ENCODE peak calls at places on chromosomes 3 and 15, in four cellular contexts. One of them, this sample, is unnamed.

GRCh38 chr3:73520931-73521461 is 103.7 kb downstream of the PDZRN3 start:
- DNase-seq in heart left ventricle: peak; percentile 29
- DNase-seq in PC-3: no peak
- DNase-seq in colonic mucosa: peak; percentile 64
- DNase-seq in this sample: no peak

GRCh38 chr15:51114437-51115119 is 19.9 kb upstream of the TNFAIP8L3 start:
- DNase-seq in heart left ventricle: no peak
- DNase-seq in PC-3: no peak
- DNase-seq in colonic mucosa: no peak
- DNase-seq in this sample: no peak

GRCh38 chr15:64009241-64009640 is 37.0 kb downstream of the DAPK2 start:
- DNase-seq in heart left ventricle: no peak
- DNase-seq in PC-3: no peak
- DNase-seq in colonic mucosa: no peak
- DNase-seq in this sample: no peak

GRCh38 chr3:179093807-179094206 is 22.2 kb upstream of the ZMAT3 start:
- DNase-seq in heart left ventricle: no peak
- DNase-seq in PC-3: peak; percentile 27
- DNase-seq in colonic mucosa: no peak
- DNase-seq in this sample: no peak

GRCh38 chr3:24222165-24222805 is 272.4 kb downstream of the THRB start:
- DNase-seq in heart left ventricle: no peak
- DNase-seq in PC-3: peak; percentile 29
- DNase-seq in colonic mucosa: no peak
- DNase-seq in this sample: no peak

GRCh38 chr3:69485489-69485888 is 99.6 kb upstream of the FRMD4B start:
- DNase-seq in heart left ventricle: no peak
- DNase-seq in PC-3: no peak
- DNase-seq in colonic mucosa: no peak
- DNase-seq in this sample: no peak

GRCh38 chr3:128237348-128238099 is 84.2 kb downstream of the EEFSEC start:
- DNase-seq in heart left ventricle: no peak
- DNase-seq in PC-3: peak; percentile 3
- DNase-seq in colonic mucosa: no peak
- DNase-seq in this sample: no peak

GRCh38 chr3:110296885-110297284 is 774.7 kb upstream of the NECTIN3 start:
- DNase-seq in heart left ventricle: no peak
- DNase-seq in PC-3: no peak
- DNase-seq in colonic mucosa: no peak
- DNase-seq in this sample: no peak

GRCh38 chr3:185318136-185318535 is 44.8 kb upstream of the MAP3K13 start:
- DNase-seq in heart left ventricle: no peak
- DNase-seq in PC-3: peak; percentile 84
- DNase-seq in colonic mucosa: no peak
- DNase-seq in this sample: no peak

GRCh38 chr3:117692416-117692995 is 982.9 kb downstream of the TUSC7 start:
- DNase-seq in heart left ventricle: no peak
- DNase-seq in PC-3: peak; percentile 12
- DNase-seq in colonic mucosa: no peak
- DNase-seq in this sample: no peak

GRCh38 chr3:35624698-35625097 is 14.6 kb upstream of the ARPP21 start:
- DNase-seq in heart left ventricle: no peak
- DNase-seq in PC-3: no peak
- DNase-seq in colonic mucosa: no peak
- DNase-seq in this sample: no peak

GRCh38 chr3:41630708-41631107 is 331.2 kb downstream of the ULK4 start:
- DNase-seq in heart left ventricle: no peak
- DNase-seq in PC-3: no peak
- DNase-seq in colonic mucosa: no peak
- DNase-seq in this sample: no peak

GRCh38 chr3:148175215-148175614 is 522.5 kb upstream of the AGTR1 start:
- DNase-seq in heart left ventricle: no peak
- DNase-seq in PC-3: no peak
- DNase-seq in colonic mucosa: no peak
- DNase-seq in this sample: no peak

GRCh38 chr3:24185738-24186384 is 240.8 kb downstream of the NR1D2 start:
- DNase-seq in heart left ventricle: peak; percentile 35
- DNase-seq in PC-3: peak; percentile 81
- DNase-seq in colonic mucosa: peak; percentile 26
- DNase-seq in this sample: peak; percentile 80

GRCh38 chr15:76346666-76347506 is 10.3 kb downstream of the ISL2 start:
- DNase-seq in heart left ventricle: no peak
- DNase-seq in PC-3: peak; percentile 71
- DNase-seq in colonic mucosa: peak; percentile 46
- DNase-seq in this sample: peak; percentile 74

GRCh38 chr15:23642413-23643044 is 5.1 kb downstream of the MAGEL2 start:
- DNase-seq in heart left ventricle: peak; percentile 49
- DNase-seq in PC-3: peak; percentile 78
- DNase-seq in colonic mucosa: peak; percentile 60
- DNase-seq in this sample: peak; percentile 69

GRCh38 chr3:175002732-175003143 is 143.6 kb downstream of the NAALADL2 start:
- DNase-seq in heart left ventricle: no peak
- DNase-seq in PC-3: peak; percentile 81
- DNase-seq in colonic mucosa: no peak
- DNase-seq in this sample: no peak

GRCh38 chr15:25058080-25058785 is 103.4 kb downstream of the SNRPN start:
- DNase-seq in heart left ventricle: peak; percentile 15
- DNase-seq in PC-3: no peak
- DNase-seq in colonic mucosa: no peak
- DNase-seq in this sample: no peak

GRCh38 chr3:30289324-30289723 is 317.1 kb upstream of the TGFBR2 start:
- DNase-seq in heart left ventricle: no peak
- DNase-seq in PC-3: peak; percentile 35
- DNase-seq in colonic mucosa: peak; percentile 44
- DNase-seq in this sample: no peak

GRCh38 chr3:25035511-25035910 is 392.6 kb upstream of the RARB start:
- DNase-seq in heart left ventricle: no peak
- DNase-seq in PC-3: no peak
- DNase-seq in colonic mucosa: no peak
- DNase-seq in this sample: no peak

GRCh38 chr3:11154953-11155325 is 646 bp downstream of the HRH1 start:
- DNase-seq in heart left ventricle: no peak
- DNase-seq in PC-3: no peak
- DNase-seq in colonic mucosa: no peak
- DNase-seq in this sample: peak; percentile 38

GRCh38 chr3:129470861-129471260 is 30.8 kb downstream of the IFT122 start:
- DNase-seq in heart left ventricle: no peak
- DNase-seq in PC-3: no peak
- DNase-seq in colonic mucosa: no peak
- DNase-seq in this sample: no peak

GRCh38 chr3:123586131-123586530 is 1.3 kb upstream of the HACD2 start:
- DNase-seq in heart left ventricle: no peak
- DNase-seq in PC-3: peak; percentile 79
- DNase-seq in colonic mucosa: peak; percentile 75
- DNase-seq in this sample: peak; percentile 98

GRCh38 chr15:90592144-90592887 is 62.6 kb downstream of the CRTC3 start:
- DNase-seq in heart left ventricle: no peak
- DNase-seq in PC-3: peak; percentile 63
- DNase-seq in colonic mucosa: no peak
- DNase-seq in this sample: peak; percentile 48

GRCh38 chr3:102444101-102444500 is 9.3 kb downstream of the ZPLD1 start:
- DNase-seq in heart left ventricle: no peak
- DNase-seq in PC-3: no peak
- DNase-seq in colonic mucosa: no peak
- DNase-seq in this sample: peak; percentile 67

GRCh38 chr15:38002883-38003477 is 68.5 kb downstream of the TMCO5A start:
- DNase-seq in heart left ventricle: peak; percentile 41
- DNase-seq in PC-3: peak; percentile 80
- DNase-seq in colonic mucosa: peak; percentile 75
- DNase-seq in this sample: peak; percentile 80

GRCh38 chr3:186635532-186635931 is 4.7 kb upstream of the FETUB start:
- DNase-seq in heart left ventricle: no peak
- DNase-seq in PC-3: no peak
- DNase-seq in colonic mucosa: no peak
- DNase-seq in this sample: no peak

GRCh38 chr15:25830844-25831443 is 32.2 kb downstream of the ATP10A start:
- DNase-seq in heart left ventricle: no peak
- DNase-seq in PC-3: peak; percentile 80
- DNase-seq in colonic mucosa: no peak
- DNase-seq in this sample: no peak

GRCh38 chr3:124772081-124772831 is 42.0 kb downstream of the UMPS start:
- DNase-seq in heart left ventricle: peak; percentile 64
- DNase-seq in PC-3: no peak
- DNase-seq in colonic mucosa: peak; percentile 33
- DNase-seq in this sample: peak; percentile 63

GRCh38 chr3:197376735-197377555 is 78.5 kb upstream of the DLG1 start:
- DNase-seq in heart left ventricle: no peak
- DNase-seq in PC-3: no peak
- DNase-seq in colonic mucosa: no peak
- DNase-seq in this sample: no peak

GRCh38 chr15:25735550-25736384 is 127.4 kb downstream of the ATP10A start:
- DNase-seq in heart left ventricle: no peak
- DNase-seq in PC-3: no peak
- DNase-seq in colonic mucosa: no peak
- DNase-seq in this sample: no peak

GRCh38 chr15:58957101-58957973 is 23.9 kb upstream of the SLTM start:
- DNase-seq in heart left ventricle: peak; percentile 44
- DNase-seq in PC-3: peak; percentile 90
- DNase-seq in colonic mucosa: peak; percentile 68
- DNase-seq in this sample: peak; percentile 90

GRCh38 chr3:196336319-196337145 is 1.7 kb downstream of the TM4SF19 start:
- DNase-seq in heart left ventricle: no peak
- DNase-seq in PC-3: no peak
- DNase-seq in colonic mucosa: no peak
- DNase-seq in this sample: no peak

GRCh38 chr3:196111939-196112386 is 30.1 kb upstream of the TFRC start:
- DNase-seq in heart left ventricle: no peak
- DNase-seq in PC-3: no peak
- DNase-seq in colonic mucosa: no peak
- DNase-seq in this sample: no peak

GRCh38 chr3:134148534-134148933 is 102.1 kb downstream of the RYK start:
- DNase-seq in heart left ventricle: no peak
- DNase-seq in PC-3: no peak
- DNase-seq in colonic mucosa: no peak
- DNase-seq in this sample: no peak

GRCh38 chr3:60772584-60772983 is 478.7 kb downstream of the FHIT start:
- DNase-seq in heart left ventricle: no peak
- DNase-seq in PC-3: no peak
- DNase-seq in colonic mucosa: no peak
- DNase-seq in this sample: no peak

GRCh38 chr3:135023985-135024658 is 229.1 kb downstream of the EPHB1 start:
- DNase-seq in heart left ventricle: no peak
- DNase-seq in PC-3: no peak
- DNase-seq in colonic mucosa: no peak
- DNase-seq in this sample: no peak

DNA sequence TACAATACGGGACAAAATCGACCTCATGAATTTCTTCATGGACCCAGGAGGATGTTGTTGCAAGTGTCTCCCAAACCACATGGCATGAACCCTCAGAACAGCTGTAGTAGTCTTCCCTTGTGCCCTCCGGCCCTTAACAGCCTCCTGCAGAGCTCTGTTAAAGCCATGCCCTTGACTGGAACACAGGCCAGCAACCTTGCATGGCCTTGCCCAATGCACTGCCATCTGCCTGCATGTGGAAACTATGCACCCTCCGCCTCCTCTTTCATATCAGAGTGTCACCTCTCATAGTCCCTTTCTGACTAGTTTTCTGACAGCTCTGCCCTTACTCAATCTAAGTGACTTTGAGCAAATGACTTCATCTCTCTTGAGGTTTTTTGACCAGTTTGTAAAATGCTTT is 39.4 kb upstream of the TRIM71 start:
- DNase-seq in heart left ventricle: no peak
- DNase-seq in PC-3: no peak
- DNase-seq in colonic mucosa: no peak
- DNase-seq in this sample: no peak
- H3K4me3 ChIP-seq in heart left ventricle: no peak overlapping the region
- H3K4me3 ChIP-seq in PC-3: no peak overlapping the region
- H3K4me3 ChIP-seq in colonic mucosa: no peak overlapping the region
- H3K4me3 ChIP-seq in this sample: no peak overlapping the region

DNA sequence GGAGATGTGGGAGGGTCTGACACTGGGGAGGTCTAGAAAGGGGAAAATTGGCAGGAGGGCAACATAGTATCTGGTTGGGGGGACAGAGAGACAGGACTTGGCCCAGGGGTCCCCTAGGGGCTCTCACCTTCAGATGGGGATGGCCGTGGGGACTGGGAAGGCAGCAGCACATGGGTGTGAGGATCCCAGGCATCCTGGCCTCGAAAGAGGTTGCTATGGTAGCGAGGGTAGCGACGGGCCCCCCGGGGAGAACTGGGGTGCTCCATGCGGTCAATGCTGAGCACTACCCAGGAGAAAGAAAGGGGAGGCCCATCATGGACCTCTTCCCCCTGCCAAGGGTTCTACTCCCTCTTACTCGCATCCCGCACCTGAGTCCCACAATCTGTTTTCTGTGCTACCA is 12.5 kb upstream of the SLC26A6 start:
- DNase-seq in heart left ventricle: no peak
- DNase-seq in PC-3: no peak
- DNase-seq in colonic mucosa: no peak
- DNase-seq in this sample: no peak
- H3K4me1 ChIP-seq in heart left ventricle: no peaks in the 10 kb centered on the region
- H3K4me1 ChIP-seq in PC-3: no peaks in the 10 kb centered on the region
- H3K4me1 ChIP-seq in colonic mucosa: no peaks in the 10 kb centered on the region
- H3K4me1 ChIP-seq in this sample: no peaks in the 10 kb centered on the region

GRCh38 chr3:15488002-15488401 is 33.5 kb downstream of the COLQ start:
- DNase-seq in heart left ventricle: no peak
- DNase-seq in PC-3: no peak
- DNase-seq in colonic mucosa: no peak
- DNase-seq in this sample: no peak

GRCh38 chr3:15486979-15487378 is 34.5 kb downstream of the COLQ start:
- DNase-seq in heart left ventricle: no peak
- DNase-seq in PC-3: no peak
- DNase-seq in colonic mucosa: no peak
- DNase-seq in this sample: no peak

GRCh38 chr3:15491143-15491542 is 30.4 kb downstream of the COLQ start:
- DNase-seq in heart left ventricle: no peak
- DNase-seq in PC-3: no peak
- DNase-seq in colonic mucosa: no peak
- DNase-seq in this sample: no peak

GRCh38 chr3:15490158-15490557 is 31.3 kb downstream of the COLQ start:
- DNase-seq in heart left ventricle: no peak
- DNase-seq in PC-3: no peak
- DNase-seq in colonic mucosa: no peak
- DNase-seq in this sample: no peak

GRCh38 chr3:15486020-15486419 is 35.5 kb downstream of the COLQ start:
- DNase-seq in heart left ventricle: no peak
- DNase-seq in PC-3: no peak
- DNase-seq in colonic mucosa: no peak
- DNase-seq in this sample: no peak
- H3K4me3 ChIP-seq in heart left ventricle: no peak overlapping the region
- H3K4me3 ChIP-seq in PC-3: no peak overlapping the region
- H3K4me3 ChIP-seq in colonic mucosa: no peak overlapping the region
- H3K4me3 ChIP-seq in this sample: no peak overlapping the region

GRCh38 chr3:45626096-45626887 is 31.7 kb downstream of the LIMD1 start:
- DNase-seq in heart left ventricle: no peak
- DNase-seq in PC-3: peak; percentile 96
- DNase-seq in colonic mucosa: no peak
- DNase-seq in this sample: no peak

GRCh38 chr3:45618081-45618509 is 23.5 kb downstream of the LIMD1 start:
- DNase-seq in heart left ventricle: no peak
- DNase-seq in PC-3: no peak
- DNase-seq in colonic mucosa: no peak
- DNase-seq in this sample: no peak

GRCh38 chr3:45628746-45629145 is 34.2 kb downstream of the LIMD1 start:
- DNase-seq in heart left ventricle: no peak
- DNase-seq in PC-3: no peak
- DNase-seq in colonic mucosa: no peak
- DNase-seq in this sample: no peak

GRCh38 chr3:45623434-45623833 is 28.9 kb downstream of the LIMD1 start:
- DNase-seq in heart left ventricle: no peak
- DNase-seq in PC-3: no peak
- DNase-seq in colonic mucosa: no peak
- DNase-seq in this sample: no peak

GRCh38 chr3:45623846-45624245 is 29.3 kb downstream of the LIMD1 start:
- DNase-seq in heart left ventricle: no peak
- DNase-seq in PC-3: no peak
- DNase-seq in colonic mucosa: no peak
- DNase-seq in this sample: no peak
- H3K4me1 ChIP-seq in heart left ventricle: peaks cover 30% of the 10 kb centered on the region
- H3K4me1 ChIP-seq in PC-3: peaks cover 41% of the 10 kb centered on the region
- H3K4me1 ChIP-seq in colonic mucosa: no peaks in the 10 kb centered on the region
- H3K4me1 ChIP-seq in this sample: no peaks in the 10 kb centered on the region

This sample was measured in A673.